ENCODE peak calls at places on chromosome 22, in four cellular contexts. K is WERI-Rb-1; L is lung; B is stimulated activated naive CD8-positive, alpha-beta T cell treated with anti-CD3 and anti-CD28 coated beads, Interleukin-15, Interleukin-2, amounts not matched to agents 100 U/mL and 50 U/mL, for 24 hours. X is an unnamed sample.

GRCh38 chr22:36160499-36160942 is at the start of gene APOL3:
- DNase-seq in B (peak), K (no peak), L (peak), X (peak)

GRCh38 chr22:44368611-44369010 is 55.9 kb upstream of the SHISAL1 start:
- DNase-seq in L (no peak), B (no peak), K (no peak), X (no peak)

GRCh38 chr22:35719212-35719869 is 1.7 kb downstream of the APOL5 start:
- DNase-seq in K (no peak), L (no peak), B (peak), X (no peak)

GRCh38 chr22:22011964-22012363 is 29.4 kb upstream of the TOP3B start:
- DNase-seq in K (no peak), L (no peak), B (no peak), X (no peak)

GRCh38 chr22:20430641-20431519 is 6.7 kb downstream of the SCARF2 start:
- DNase-seq in B (peak), K (no peak), L (no peak), X (no peak)

GRCh38 chr22:32591620-32592019 is 117.0 kb downstream of the FBXO7 start:
- DNase-seq in L (no peak), B (no peak), K (no peak), X (no peak)

GRCh38 chr22:32127904-32128303 is 31.2 kb downstream of the C22orf42 start:
- DNase-seq in L (no peak), K (no peak), B (no peak), X (no peak)

GRCh38 chr22:34429314-34429713 is 509.0 kb upstream of the LARGE1 start:
- DNase-seq in B (no peak), L (no peak), K (no peak), X (no peak)

GRCh38 chr22:44154431-44154942 is 26.2 kb upstream of the PARVG start:
- DNase-seq in L (no peak), B (no peak), K (no peak), X (no peak)

GRCh38 chr22:44179989-44180705 is 578 bp upstream of the PARVG start:
- DNase-seq in B (no peak), K (no peak), L (no peak), X (no peak)

GRCh38 chr22:36232715-36233401 is 6.5 kb downstream of the APOL2 start:
- DNase-seq in L (no peak), K (no peak), B (no peak), X (no peak)

GRCh38 chr22:19126874-19127273 is 4.2 kb upstream of the TSSK2 start:
- DNase-seq in L (no peak), K (no peak), B (no peak), X (no peak)

GRCh38 chr22:50625568-50626313 is 2.2 kb downstream of the ARSA start:
- DNase-seq in L (no peak), B (no peak), K (no peak), X (no peak)

GRCh38 chr22:22422629-22423112 is 85.9 kb downstream of the ZNF280B start:
- DNase-seq in L (peak), B (peak), K (peak), X (peak)

GRCh38 chr22:40400173-40400572 is 29.8 kb downstream of the SGSM3 start:
- DNase-seq in B (peak), L (no peak), K (no peak), X (no peak)

GRCh38 chr22:46087816-46088277 is 62.5 kb upstream of the PPARA start:
- DNase-seq in K (peak), L (peak), B (no peak), X (peak)

GRCh38 chr22:47138898-47139789 is 376.7 kb downstream of the TBC1D22A start:
- DNase-seq in L (no peak), K (peak), B (no peak), X (no peak)

GRCh38 chr22:21697866-21698265 is 32.1 kb downstream of the PPIL2 start:
- DNase-seq in K (no peak), B (no peak), L (no peak), X (no peak)

GRCh38 chr22:38355275-38355674 is 38.0 kb upstream of the CSNK1E start:
- DNase-seq in K (no peak), L (no peak), B (no peak), X (no peak)

GRCh38 chr22:26161746-26162145 is 7.5 kb upstream of the SEZ6L start:
- DNase-seq in K (no peak), L (no peak), B (no peak), X (no peak)

GRCh38 chr22:27110985-27111451 is 453.6 kb downstream of the MIAT start:
- DNase-seq in K (peak), B (no peak), L (no peak), X (no peak)

GRCh38 chr22:35539910-35540599 is 576 bp upstream of the RASD2 start:
- DNase-seq in B (peak), K (peak), L (no peak), X (peak)

GRCh38 chr22:49305215-49305965 is 522.3 kb downstream of the BRD1 start:
- DNase-seq in K (peak), B (peak), L (peak), X (peak)

GRCh38 chr22:25929479-25929878 is 187.5 kb downstream of the MYO18B start:
- DNase-seq in K (no peak), B (no peak), L (no peak), X (no peak)